ENCODE peak calls at places on chromosome 16, in ten cellular contexts. One of them, this sample, is unnamed.

GRCh38 chr16:29820730-29821662 is 734 bp downstream of the MVP start:
- DNase-seq in fibroblast of lung: no peak
- DNase-seq in thyroid gland: peak
- DNase-seq in GM12864: no peak
- DNase-seq in transverse colon: peak
- DNase-seq in fibroblast of the aortic adventitia: peak
- DNase-seq in PC-9: peak
- DNase-seq in lower leg skin: no peak
- DNase-seq in fibroblast of pulmonary artery: peak
- DNase-seq in cardiac fibroblast: peak
- DNase-seq in this sample: no peak

GRCh38 chr16:5882087-5882661 is 784.6 kb upstream of the EEF2KMT start:
- DNase-seq in fibroblast of lung: no peak
- DNase-seq in thyroid gland: no peak
- DNase-seq in GM12864: no peak
- DNase-seq in transverse colon: no peak
- DNase-seq in fibroblast of the aortic adventitia: no peak
- DNase-seq in PC-9: no peak
- DNase-seq in lower leg skin: no peak
- DNase-seq in fibroblast of pulmonary artery: no peak
- DNase-seq in cardiac fibroblast: no peak
- DNase-seq in this sample: no peak

GRCh38 chr16:17416461-17417221 is 54.1 kb downstream of the XYLT1 start:
- DNase-seq in fibroblast of lung: peak
- DNase-seq in thyroid gland: no peak
- DNase-seq in GM12864: peak
- DNase-seq in transverse colon: peak
- DNase-seq in fibroblast of the aortic adventitia: no peak
- DNase-seq in PC-9: no peak
- DNase-seq in lower leg skin: no peak
- DNase-seq in fibroblast of pulmonary artery: peak
- DNase-seq in cardiac fibroblast: peak
- DNase-seq in this sample: no peak

GRCh38 chr16:73319747-73320146 is 271.8 kb upstream of the ZFHX3 start:
- DNase-seq in fibroblast of lung: no peak
- DNase-seq in thyroid gland: no peak
- DNase-seq in GM12864: no peak
- DNase-seq in transverse colon: no peak
- DNase-seq in fibroblast of the aortic adventitia: no peak
- DNase-seq in PC-9: no peak
- DNase-seq in lower leg skin: no peak
- DNase-seq in fibroblast of pulmonary artery: no peak
- DNase-seq in cardiac fibroblast: no peak
- DNase-seq in this sample: no peak

GRCh38 chr16:50696575-50697420 is 3.4 kb downstream of the NOD2 start:
- DNase-seq in fibroblast of lung: peak
- DNase-seq in thyroid gland: peak
- DNase-seq in GM12864: peak
- DNase-seq in transverse colon: peak
- DNase-seq in fibroblast of the aortic adventitia: peak
- DNase-seq in PC-9: peak
- DNase-seq in lower leg skin: peak
- DNase-seq in fibroblast of pulmonary artery: peak
- DNase-seq in cardiac fibroblast: peak
- DNase-seq in this sample: peak

GRCh38 chr16:28538733-28539596 is at the start of gene NUPR1:
- DNase-seq in fibroblast of lung: peak
- DNase-seq in thyroid gland: peak
- DNase-seq in GM12864: no peak
- DNase-seq in transverse colon: peak
- DNase-seq in fibroblast of the aortic adventitia: peak
- DNase-seq in PC-9: peak
- DNase-seq in lower leg skin: peak
- DNase-seq in fibroblast of pulmonary artery: peak
- DNase-seq in cardiac fibroblast: peak
- DNase-seq in this sample: peak

GRCh38 chr16:87686697-87687570 is 78.9 kb downstream of the KLHDC4 start:
- DNase-seq in fibroblast of lung: no peak
- DNase-seq in thyroid gland: peak
- DNase-seq in GM12864: no peak
- DNase-seq in transverse colon: no peak
- DNase-seq in fibroblast of the aortic adventitia: peak
- DNase-seq in PC-9: no peak
- DNase-seq in lower leg skin: no peak
- DNase-seq in fibroblast of pulmonary artery: no peak
- DNase-seq in cardiac fibroblast: no peak
- DNase-seq in this sample: no peak

GRCh38 chr16:66220766-66221165 is 145.7 kb upstream of the CDH5 start:
- DNase-seq in fibroblast of lung: no peak
- DNase-seq in thyroid gland: no peak
- DNase-seq in GM12864: no peak
- DNase-seq in transverse colon: no peak
- DNase-seq in fibroblast of the aortic adventitia: no peak
- DNase-seq in PC-9: no peak
- DNase-seq in lower leg skin: peak
- DNase-seq in fibroblast of pulmonary artery: no peak
- DNase-seq in cardiac fibroblast: no peak
- DNase-seq in this sample: no peak

GRCh38 chr16:4351880-4352279 is 759 bp upstream of the PAM16 start:
- DNase-seq in fibroblast of lung: no peak
- DNase-seq in thyroid gland: no peak
- DNase-seq in GM12864: no peak
- DNase-seq in transverse colon: no peak
- DNase-seq in fibroblast of the aortic adventitia: no peak
- DNase-seq in PC-9: no peak
- DNase-seq in lower leg skin: no peak
- DNase-seq in fibroblast of pulmonary artery: no peak
- DNase-seq in cardiac fibroblast: peak
- DNase-seq in this sample: no peak

GRCh38 chr16:88810868-88811599 is 694 bp downstream of the APRT start:
- DNase-seq in fibroblast of lung: peak
- DNase-seq in thyroid gland: peak
- DNase-seq in GM12864: no peak
- DNase-seq in transverse colon: peak
- DNase-seq in fibroblast of the aortic adventitia: peak
- DNase-seq in PC-9: no peak
- DNase-seq in lower leg skin: peak
- DNase-seq in fibroblast of pulmonary artery: peak
- DNase-seq in cardiac fibroblast: peak
- DNase-seq in this sample: no peak

GRCh38 chr16:4263504-4264436 is 9.1 kb downstream of the TFAP4 start:
- DNase-seq in fibroblast of lung: peak
- DNase-seq in thyroid gland: peak
- DNase-seq in GM12864: no peak
- DNase-seq in transverse colon: peak
- DNase-seq in fibroblast of the aortic adventitia: peak
- DNase-seq in PC-9: no peak
- DNase-seq in lower leg skin: peak
- DNase-seq in fibroblast of pulmonary artery: peak
- DNase-seq in cardiac fibroblast: peak
- DNase-seq in this sample: peak

DNA sequence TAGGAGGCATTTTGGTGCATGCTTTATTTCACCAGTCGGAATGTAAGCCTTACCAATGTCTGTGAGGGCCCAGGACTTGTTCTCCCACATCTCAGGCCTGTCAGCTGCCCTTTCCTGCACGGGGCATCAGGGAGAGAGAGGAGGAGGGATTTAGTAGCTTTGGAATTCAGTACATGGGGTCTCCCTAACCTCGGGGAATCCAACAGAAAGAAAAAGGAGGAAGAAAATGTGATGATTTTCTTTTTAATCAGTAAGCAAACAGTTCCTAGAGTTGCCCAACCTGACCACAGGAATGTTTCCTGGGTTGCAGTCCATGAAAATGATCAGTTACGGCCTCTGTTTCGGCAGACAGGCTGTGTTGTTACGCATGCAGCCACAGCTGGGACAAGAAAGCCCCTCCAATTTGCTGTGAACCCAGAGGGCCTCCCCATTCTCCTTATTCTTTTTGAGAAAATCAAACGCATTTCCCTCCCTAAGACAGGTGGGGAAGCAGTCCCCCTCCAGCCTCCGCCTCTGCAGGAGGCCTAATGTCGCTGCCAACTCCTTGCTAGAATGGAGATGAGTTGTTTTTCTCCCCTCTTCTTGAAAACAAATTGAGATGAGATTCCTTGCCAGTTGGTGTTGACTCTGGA is 53.1 kb upstream of the TANGO6 start:
- DNase-seq in fibroblast of lung: peak
- DNase-seq in thyroid gland: peak
- DNase-seq in GM12864: no peak
- DNase-seq in transverse colon: peak
- DNase-seq in fibroblast of the aortic adventitia: peak
- DNase-seq in PC-9: peak
- DNase-seq in lower leg skin: no peak
- DNase-seq in fibroblast of pulmonary artery: peak
- DNase-seq in cardiac fibroblast: peak
- DNase-seq in this sample: no peak
- H3K4me3 ChIP-seq in fibroblast of lung: no peak
- H3K4me3 ChIP-seq in thyroid gland: no peak
- H3K4me3 ChIP-seq in GM12864: no peak
- H3K4me3 ChIP-seq in transverse colon: no peak
- H3K4me3 ChIP-seq in fibroblast of the aortic adventitia: no peak
- H3K4me3 ChIP-seq in PC-9: peak
- H3K4me3 ChIP-seq in lower leg skin: no peak
- H3K4me3 ChIP-seq in fibroblast of pulmonary artery: no peak
- H3K4me3 ChIP-seq in cardiac fibroblast: no peak
- H3K4me3 ChIP-seq in this sample: no peak

DNA sequence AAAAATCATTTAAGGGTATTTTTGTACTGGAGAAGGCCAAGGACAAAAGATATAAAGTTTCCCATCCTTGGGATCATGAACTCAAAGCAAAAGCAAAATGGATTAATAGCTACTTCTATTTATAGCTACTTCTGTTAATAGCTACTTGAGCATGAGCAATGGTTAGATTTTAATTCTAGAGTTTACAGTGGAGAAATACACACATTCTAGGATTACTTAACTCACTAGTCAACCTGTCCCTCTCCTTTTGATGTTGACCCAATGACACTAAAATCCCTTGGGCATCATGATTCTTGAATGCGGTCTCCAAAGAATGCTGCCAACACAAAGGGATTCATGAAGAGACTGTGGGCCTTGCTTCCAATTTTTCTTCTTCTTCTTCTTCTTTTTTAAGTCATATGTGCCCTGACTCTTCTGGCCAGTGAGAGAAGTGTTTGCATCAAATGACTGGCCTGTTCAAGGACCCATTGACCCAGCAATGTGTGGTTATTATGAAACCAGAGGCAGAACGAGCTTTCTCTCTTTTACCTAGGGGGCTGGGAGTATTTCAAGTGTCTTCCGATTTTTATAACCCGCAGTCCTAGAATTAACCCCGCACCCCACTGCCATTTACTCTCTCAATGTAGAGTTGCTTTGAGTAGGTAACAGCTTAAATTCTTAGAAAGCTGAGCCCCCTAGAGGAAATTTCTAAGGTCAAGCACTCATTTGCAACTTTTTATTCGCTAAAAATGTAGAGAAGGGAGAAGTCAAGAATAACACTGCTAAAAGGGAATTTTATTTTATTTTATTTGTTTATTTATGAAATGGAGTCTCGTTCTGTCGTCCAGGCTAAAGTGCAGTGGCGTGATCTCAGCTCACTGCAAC is 34.6 kb downstream of the OTOA start:
- DNase-seq in fibroblast of lung: no peak
- DNase-seq in thyroid gland: peak
- DNase-seq in GM12864: no peak
- DNase-seq in transverse colon: no peak
- DNase-seq in fibroblast of the aortic adventitia: no peak
- DNase-seq in PC-9: no peak
- DNase-seq in lower leg skin: no peak
- DNase-seq in fibroblast of pulmonary artery: no peak
- DNase-seq in cardiac fibroblast: no peak
- DNase-seq in this sample: no peak
- TF ChIP-seq CTCF in fibroblast of lung: no peak
- TF ChIP-seq CTCF in thyroid gland: no peak
- TF ChIP-seq CTCF in GM12864: no peak
- TF ChIP-seq CTCF in transverse colon: no peak
- TF ChIP-seq CTCF in fibroblast of the aortic adventitia: no peak
- TF ChIP-seq CTCF in PC-9: no peak
- TF ChIP-seq CTCF in lower leg skin: no peak
- TF ChIP-seq CTCF in fibroblast of pulmonary artery: no peak
- TF ChIP-seq CTCF in cardiac fibroblast: no peak
- TF ChIP-seq CTCF in this sample: peak

GRCh38 chr16:62370445-62370844 is 334.2 kb upstream of the CDH8 start:
- DNase-seq in fibroblast of lung: no peak
- DNase-seq in thyroid gland: no peak
- DNase-seq in GM12864: no peak
- DNase-seq in transverse colon: no peak
- DNase-seq in fibroblast of the aortic adventitia: no peak
- DNase-seq in PC-9: no peak
- DNase-seq in lower leg skin: no peak
- DNase-seq in fibroblast of pulmonary artery: no peak
- DNase-seq in cardiac fibroblast: no peak
- DNase-seq in this sample: no peak
- H3K4me3 ChIP-seq in fibroblast of lung: no peak
- H3K4me3 ChIP-seq in thyroid gland: no peak
- H3K4me3 ChIP-seq in GM12864: no peak
- H3K4me3 ChIP-seq in transverse colon: no peak
- H3K4me3 ChIP-seq in fibroblast of the aortic adventitia: no peak
- H3K4me3 ChIP-seq in PC-9: no peak
- H3K4me3 ChIP-seq in lower leg skin: no peak
- H3K4me3 ChIP-seq in fibroblast of pulmonary artery: no peak
- H3K4me3 ChIP-seq in cardiac fibroblast: no peak
- H3K4me3 ChIP-seq in this sample: no peak

DNA sequence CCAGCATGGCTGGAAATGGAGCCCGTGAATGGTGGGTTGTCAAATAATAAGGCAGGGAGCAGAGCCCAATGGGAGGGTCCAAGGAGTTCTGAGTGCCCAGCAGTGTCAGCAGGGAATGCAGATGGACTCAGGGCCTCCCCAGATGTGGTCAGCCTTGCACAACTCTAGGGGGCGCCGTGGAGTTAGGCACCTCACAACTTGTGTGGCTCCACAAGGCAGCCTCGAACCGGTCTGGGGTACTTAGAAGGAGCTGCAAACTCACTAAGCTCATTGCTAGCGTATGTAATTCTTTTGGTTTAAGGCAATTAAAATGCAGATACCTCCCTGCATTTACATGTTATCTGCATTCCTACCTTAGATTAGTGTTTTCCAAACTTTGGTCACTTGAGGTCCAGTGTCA is 18.1 kb downstream of the IRF8 start:
- DNase-seq in fibroblast of lung: no peak
- DNase-seq in thyroid gland: no peak
- DNase-seq in GM12864: no peak
- DNase-seq in transverse colon: no peak
- DNase-seq in fibroblast of the aortic adventitia: no peak
- DNase-seq in PC-9: no peak
- DNase-seq in lower leg skin: no peak
- DNase-seq in fibroblast of pulmonary artery: no peak
- DNase-seq in cardiac fibroblast: no peak
- DNase-seq in this sample: no peak
- TF ChIP-seq CTCF in fibroblast of lung: no peak
- TF ChIP-seq CTCF in thyroid gland: no peak
- TF ChIP-seq CTCF in GM12864: peak
- TF ChIP-seq CTCF in transverse colon: no peak
- TF ChIP-seq CTCF in fibroblast of the aortic adventitia: no peak
- TF ChIP-seq CTCF in PC-9: no peak
- TF ChIP-seq CTCF in lower leg skin: no peak
- TF ChIP-seq CTCF in fibroblast of pulmonary artery: no peak
- TF ChIP-seq CTCF in cardiac fibroblast: peak
- TF ChIP-seq CTCF in this sample: peak

This sample was measured in HFF-Myc.